ENCODE peak calls at places on chromosome 6, in four cellular contexts. One of them, this sample, is unnamed.

GRCh38 chr6:46411798-46412197 is 79.5 kb downstream of the RCAN2 start:
- DNase-seq in H1: no peak
- DNase-seq in HepG2: no peak
- DNase-seq in GM12878: no peak
- DNase-seq in this sample: no peak

GRCh38 chr6:31541059-31541657 is 645 bp downstream of the DDX39B start:
- DNase-seq in H1: no peak
- DNase-seq in GM12878: no peak
- DNase-seq in HepG2: peak; percentile 63
- DNase-seq in this sample: peak; percentile 35

GRCh38 chr6:3282461-3283236 is 23.9 kb downstream of the PSMG4 start:
- DNase-seq in GM12878: no peak
- DNase-seq in HepG2: no peak
- DNase-seq in H1: no peak
- DNase-seq in this sample: no peak

GRCh38 chr6:137880633-137881521 is 13.8 kb downstream of the TNFAIP3 start:
- DNase-seq in HepG2: no peak
- DNase-seq in GM12878: no peak
- DNase-seq in H1: no peak
- DNase-seq in this sample: no peak

GRCh38 chr6:26045046-26045938 is 41.9 kb upstream of the HFE start:
- DNase-seq in H1: no peak
- DNase-seq in GM12878: peak; percentile 99
- DNase-seq in HepG2: peak; percentile 99
- DNase-seq in this sample: peak; percentile 75

GRCh38 chr6:134714679-134715078 is 235.2 kb downstream of the ALDH8A1 start:
- DNase-seq in HepG2: no peak
- DNase-seq in GM12878: no peak
- DNase-seq in H1: no peak
- DNase-seq in this sample: no peak

GRCh38 chr6:119895626-119896025 is 546.1 kb upstream of the MAN1A1 start:
- DNase-seq in HepG2: no peak
- DNase-seq in GM12878: no peak
- DNase-seq in H1: no peak
- DNase-seq in this sample: no peak

GRCh38 chr6:3898270-3898994 is 49.3 kb downstream of the FAM50B start:
- DNase-seq in H1: no peak
- DNase-seq in GM12878: no peak
- DNase-seq in HepG2: no peak
- DNase-seq in this sample: no peak

GRCh38 chr6:43817192-43817591 is 47.2 kb downstream of the VEGFA start:
- DNase-seq in HepG2: peak; percentile 72
- DNase-seq in H1: peak; percentile 27
- DNase-seq in GM12878: no peak
- DNase-seq in this sample: no peak

GRCh38 chr6:28811873-28812272 is 111.9 kb downstream of the TRIM27 start:
- DNase-seq in H1: no peak
- DNase-seq in HepG2: peak; percentile 41
- DNase-seq in GM12878: no peak
- DNase-seq in this sample: no peak

GRCh38 chr6:16371401-16371800 is 133.0 kb downstream of the GMPR start:
- DNase-seq in HepG2: no peak
- DNase-seq in GM12878: no peak
- DNase-seq in H1: no peak
- DNase-seq in this sample: no peak

GRCh38 chr6:16370943-16371342 is 132.6 kb downstream of the GMPR start:
- DNase-seq in HepG2: no peak
- DNase-seq in GM12878: no peak
- DNase-seq in H1: no peak
- DNase-seq in this sample: no peak

GRCh38 chr6:16369108-16369507 is 130.7 kb downstream of the GMPR start:
- DNase-seq in H1: no peak
- DNase-seq in GM12878: no peak
- DNase-seq in HepG2: no peak
- DNase-seq in this sample: no peak

GRCh38 chr6:16369989-16370388 is 131.6 kb downstream of the GMPR start:
- DNase-seq in H1: no peak
- DNase-seq in HepG2: no peak
- DNase-seq in GM12878: no peak
- DNase-seq in this sample: no peak

GRCh38 chr6:16367584-16367970 is 129.2 kb downstream of the GMPR start:
- DNase-seq in HepG2: no peak
- DNase-seq in GM12878: no peak
- DNase-seq in H1: no peak
- DNase-seq in this sample: no peak
- H3K4me3 ChIP-seq in HepG2: no peak overlapping the region
- H3K4me3 ChIP-seq in GM12878: no peak overlapping the region
- H3K4me3 ChIP-seq in H1: no peak overlapping the region
- H3K4me3 ChIP-seq in this sample: no peak overlapping the region

GRCh38 chr6:113632220-113632864 is 224.8 kb upstream of the MARCKS start:
- DNase-seq in HepG2: peak; percentile 78
- DNase-seq in GM12878: peak; percentile 91
- DNase-seq in H1: no peak
- DNase-seq in this sample: no peak

GRCh38 chr6:113633638-113634037 is 223.5 kb upstream of the MARCKS start:
- DNase-seq in H1: no peak
- DNase-seq in GM12878: no peak
- DNase-seq in HepG2: no peak
- DNase-seq in this sample: no peak

GRCh38 chr6:113635222-113635970 is 221.7 kb upstream of the MARCKS start:
- DNase-seq in HepG2: no peak
- DNase-seq in GM12878: no peak
- DNase-seq in H1: no peak
- DNase-seq in this sample: no peak

GRCh38 chr6:113636357-113636824 is 220.8 kb upstream of the MARCKS start:
- DNase-seq in HepG2: peak; percentile 26
- DNase-seq in H1: no peak
- DNase-seq in GM12878: no peak
- DNase-seq in this sample: no peak

DNA sequence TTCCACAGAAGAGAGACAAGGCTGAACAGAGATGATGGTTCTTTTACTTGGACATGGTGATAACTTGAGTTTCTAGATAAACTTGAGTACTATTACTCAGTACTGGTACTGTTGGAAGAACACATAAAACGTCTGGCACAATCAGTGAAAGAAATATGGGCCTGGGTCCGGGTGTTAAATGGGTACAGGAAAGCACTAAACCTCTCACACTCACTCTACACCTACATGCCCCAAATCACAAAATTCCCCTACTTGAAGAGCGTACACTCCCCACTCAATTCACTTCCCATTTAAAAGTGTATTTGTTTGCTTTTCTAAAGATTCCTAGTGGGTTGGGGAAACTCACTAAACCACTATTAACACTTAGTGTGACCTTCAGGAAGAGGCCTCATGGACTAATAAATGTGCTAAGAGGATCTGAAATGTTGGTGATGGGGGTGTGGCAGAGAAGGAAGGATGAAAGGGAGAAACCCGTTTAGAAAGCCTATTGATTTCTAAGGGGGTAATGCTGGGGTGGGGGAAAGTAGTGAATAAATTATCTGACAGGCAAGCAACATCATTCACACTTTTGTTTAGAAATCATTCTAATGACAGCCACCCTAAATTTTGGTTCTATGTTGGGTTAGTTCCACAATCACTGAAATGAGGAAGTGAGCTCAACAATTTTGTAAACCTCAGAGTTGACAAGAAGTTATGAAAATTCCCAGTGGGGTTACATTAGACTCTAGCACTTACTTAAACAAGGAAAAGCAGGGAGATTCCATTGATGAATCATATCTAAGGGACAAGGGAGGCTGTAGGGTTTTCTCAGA is 222.6 kb upstream of the MARCKS start:
- DNase-seq in GM12878: peak; percentile 88
- DNase-seq in H1: no peak
- DNase-seq in HepG2: no peak
- DNase-seq in this sample: no peak
- H3K9ac ChIP-seq in GM12878: peak overlapping the region; percentile 68
- H3K9ac ChIP-seq in H1: no peak overlapping the region
- H3K9ac ChIP-seq in HepG2: no peak overlapping the region
- H3K9ac ChIP-seq in this sample: no peak overlapping the region

GRCh38 chr6:12262236-12263061 is 27.7 kb upstream of the EDN1 start:
- DNase-seq in H1: no peak
- DNase-seq in GM12878: no peak
- DNase-seq in HepG2: no peak
- DNase-seq in this sample: no peak

GRCh38 chr6:12258191-12258590 is 32.0 kb upstream of the EDN1 start:
- DNase-seq in HepG2: no peak
- DNase-seq in H1: no peak
- DNase-seq in GM12878: no peak
- DNase-seq in this sample: no peak

GRCh38 chr6:12260458-12261041 is 29.6 kb upstream of the EDN1 start:
- DNase-seq in GM12878: no peak
- DNase-seq in HepG2: no peak
- DNase-seq in H1: no peak
- DNase-seq in this sample: no peak

GRCh38 chr6:12261502-12261901 is 28.7 kb upstream of the EDN1 start:
- DNase-seq in H1: no peak
- DNase-seq in GM12878: peak; percentile 26
- DNase-seq in HepG2: no peak
- DNase-seq in this sample: no peak

DNA sequence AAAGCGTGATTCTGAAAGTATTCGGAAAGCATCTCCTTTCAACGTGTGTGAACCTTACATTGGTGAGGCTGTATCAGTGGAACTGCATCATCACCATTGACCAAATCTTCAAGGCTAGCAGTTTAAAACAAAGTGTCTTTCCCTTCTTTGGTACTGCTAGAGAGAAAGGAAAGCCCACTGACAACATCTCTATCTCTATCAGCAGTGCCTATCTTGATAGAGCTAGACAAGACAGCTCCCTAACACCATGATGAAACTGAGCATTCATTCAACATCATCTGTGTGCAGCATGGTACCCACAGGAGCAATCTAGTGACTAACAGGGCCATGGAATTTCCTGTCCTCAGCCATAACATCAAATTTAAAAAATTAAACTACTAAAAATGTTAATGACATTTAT is 31.6 kb upstream of the EDN1 start:
- DNase-seq in GM12878: no peak
- DNase-seq in HepG2: no peak
- DNase-seq in H1: no peak
- DNase-seq in this sample: no peak
- TF ChIP-seq SUZ12 in GM12878: no peak
- TF ChIP-seq SUZ12 in HepG2: no peak
- TF ChIP-seq SUZ12 in H1: no peak
- TF ChIP-seq SUZ12 in this sample: no peak

GRCh38 chr6:75350156-75350555 is 65.6 kb upstream of the TMEM30A start:
- DNase-seq in H1: no peak
- DNase-seq in GM12878: no peak
- DNase-seq in HepG2: no peak
- DNase-seq in this sample: no peak

GRCh38 chr6:75348882-75349261 is 64.3 kb upstream of the TMEM30A start:
- DNase-seq in GM12878: no peak
- DNase-seq in HepG2: no peak
- DNase-seq in H1: no peak
- DNase-seq in this sample: no peak

GRCh38 chr6:75350808-75351207 is 66.2 kb upstream of the TMEM30A start:
- DNase-seq in HepG2: no peak
- DNase-seq in GM12878: no peak
- DNase-seq in H1: no peak
- DNase-seq in this sample: no peak

GRCh38 chr6:75347797-75348610 is 63.4 kb upstream of the TMEM30A start:
- DNase-seq in H1: no peak
- DNase-seq in HepG2: no peak
- DNase-seq in GM12878: no peak
- DNase-seq in this sample: no peak

GRCh38 chr6:75349262-75349984 is 64.8 kb upstream of the TMEM30A start:
- DNase-seq in GM12878: no peak
- DNase-seq in H1: no peak
- DNase-seq in HepG2: no peak
- DNase-seq in this sample: no peak
- H3K4me3 ChIP-seq in GM12878: no peak overlapping the region
- H3K4me3 ChIP-seq in H1: peak overlapping the region; percentile 67
- H3K4me3 ChIP-seq in HepG2: no peak overlapping the region
- H3K4me3 ChIP-seq in this sample: peak overlapping the region; percentile 48

GRCh38 chr6:148566664-148567350 is 180.0 kb upstream of the UST start:
- DNase-seq in H1: no peak
- DNase-seq in HepG2: no peak
- DNase-seq in GM12878: no peak
- DNase-seq in this sample: no peak

GRCh38 chr6:148563066-148563465 is 183.8 kb upstream of the UST start:
- DNase-seq in H1: no peak
- DNase-seq in GM12878: no peak
- DNase-seq in HepG2: peak; percentile 53
- DNase-seq in this sample: no peak

GRCh38 chr6:148565931-148566663 is 180.7 kb upstream of the UST start:
- DNase-seq in HepG2: no peak
- DNase-seq in GM12878: no peak
- DNase-seq in H1: no peak
- DNase-seq in this sample: no peak

GRCh38 chr6:148564494-148564893 is 182.3 kb upstream of the UST start:
- DNase-seq in H1: no peak
- DNase-seq in GM12878: no peak
- DNase-seq in HepG2: no peak
- DNase-seq in this sample: no peak

GRCh38 chr6:148565321-148565926 is 181.4 kb upstream of the UST start:
- DNase-seq in HepG2: no peak
- DNase-seq in GM12878: no peak
- DNase-seq in H1: no peak
- DNase-seq in this sample: no peak
- H3K9ac ChIP-seq in HepG2: no peak overlapping the region
- H3K9ac ChIP-seq in GM12878: no peak overlapping the region
- H3K9ac ChIP-seq in H1: no peak overlapping the region
- H3K9ac ChIP-seq in this sample: no peak overlapping the region

GRCh38 chr6:105834548-105834947 is 251.6 kb upstream of the PRDM1 start:
- DNase-seq in H1: no peak
- DNase-seq in HepG2: no peak
- DNase-seq in GM12878: no peak
- DNase-seq in this sample: no peak

GRCh38 chr6:105836379-105836778 is 249.8 kb upstream of the PRDM1 start:
- DNase-seq in GM12878: no peak
- DNase-seq in H1: no peak
- DNase-seq in HepG2: no peak
- DNase-seq in this sample: no peak

GRCh38 chr6:105831321-105831720 is 254.8 kb upstream of the PRDM1 start:
- DNase-seq in H1: no peak
- DNase-seq in GM12878: no peak
- DNase-seq in HepG2: no peak
- DNase-seq in this sample: no peak

GRCh38 chr6:105835373-105835772 is 250.8 kb upstream of the PRDM1 start:
- DNase-seq in GM12878: no peak
- DNase-seq in H1: peak; percentile 56
- DNase-seq in HepG2: peak; percentile 31
- DNase-seq in this sample: peak; percentile 36

DNA sequence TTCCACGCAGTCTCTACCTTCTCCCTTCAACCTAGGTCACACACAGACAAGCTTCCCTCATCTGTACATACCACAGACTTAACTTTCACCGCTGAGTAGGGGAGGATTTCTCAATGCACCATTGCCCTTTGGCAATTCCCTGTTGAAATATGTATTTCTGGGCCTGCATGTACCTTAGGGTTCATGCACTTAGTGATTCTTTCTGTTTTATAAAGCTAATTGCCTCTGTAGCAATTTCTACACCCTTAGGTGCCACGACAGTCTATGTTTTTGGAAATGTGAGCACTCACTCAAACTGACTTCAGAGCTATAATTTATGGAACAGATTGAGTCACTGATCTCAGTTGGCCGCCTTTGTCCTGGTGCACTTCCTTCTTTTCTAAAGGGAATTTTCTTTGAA is 253.8 kb upstream of the PRDM1 start:
- DNase-seq in H1: no peak
- DNase-seq in HepG2: no peak
- DNase-seq in GM12878: no peak
- DNase-seq in this sample: no peak
- TF ChIP-seq SUZ12 in H1: no peak
- TF ChIP-seq SUZ12 in HepG2: no peak
- TF ChIP-seq SUZ12 in GM12878: no peak
- TF ChIP-seq SUZ12 in this sample: no peak

GRCh38 chr6:34235605-34236422 is 859 bp upstream of the HMGA1 start:
- DNase-seq in GM12878: no peak
- DNase-seq in HepG2: no peak
- DNase-seq in H1: no peak
- DNase-seq in this sample: no peak
- H3K4me3 ChIP-seq in GM12878: peak overlapping the region; percentile 74
- H3K4me3 ChIP-seq in HepG2: peak overlapping the region; percentile 91
- H3K4me3 ChIP-seq in H1: peak overlapping the region; percentile 85
- H3K4me3 ChIP-seq in this sample: peak overlapping the region; percentile 91